ENCODE peak calls at places on chromosomes 7 and 10, in seven cellular contexts. S is lower lobe of right lung, I is testis, U is sigmoid colon, B is endodermal cell, L is ovary, V is AG04450. C is an unnamed sample. For H3K27me3, the result is how much of the 10 kb centered on the place peaks cover.

GRCh38 chr7:121960678-121961461 is 87.9 kb downstream of the PTPRZ1 start:
- DNase-seq in S (no peak), I (no peak), U (no peak), B (peak), L (no peak), V (peak), C (no peak)

GRCh38 chr7:44963526-44964290 is 15.1 kb downstream of the MYO1G start:
- DNase-seq in S (no peak), I (no peak), U (no peak), B (peak), L (no peak), V (no peak), C (no peak)

GRCh38 chr7:133863362-133864061 is 263.6 kb upstream of the LRGUK start:
- DNase-seq in S (no peak), I (no peak), U (no peak), B (no peak), L (no peak), V (no peak), C (no peak)

GRCh38 chr7:137996386-137996851 is 5.5 kb downstream of the CREB3L2 start:
- DNase-seq in S (no peak), I (no peak), U (no peak), B (no peak), L (no peak), V (no peak), C (peak)

GRCh38 chr10:69883680-69884375 is 82.1 kb downstream of the COL13A1 start:
- DNase-seq in S (no peak), I (no peak), U (no peak), B (no peak), L (no peak), V (no peak), C (no peak)

GRCh38 chr7:84232653-84233052 is 38.1 kb upstream of the SEMA3A start:
- DNase-seq in S (no peak), I (no peak), U (no peak), B (no peak), L (no peak), V (peak), C (no peak)

GRCh38 chr10:49585387-49585786 is 24.7 kb upstream of the SLC18A3 start:
- DNase-seq in S (no peak), I (no peak), U (no peak), B (no peak), L (no peak), V (no peak), C (no peak)

GRCh38 chr7:118328505-118329211 is 104.2 kb downstream of the ANKRD7 start:
- DNase-seq in S (no peak), I (no peak), U (no peak), B (no peak), L (no peak), V (no peak), C (no peak)

GRCh38 chr10:8048281-8049008 is 6.0 kb upstream of the GATA3 start:
- DNase-seq in S (no peak), I (no peak), U (no peak), B (no peak), L (no peak), V (no peak), C (no peak)

GRCh38 chr7:125136341-125136740 is 206.7 kb upstream of the POT1 start:
- DNase-seq in S (no peak), I (no peak), U (no peak), B (no peak), L (no peak), V (no peak), C (no peak)

GRCh38 chr10:847868-848267 is 83.6 kb downstream of the LARP4B start:
- DNase-seq in S (no peak), I (no peak), U (no peak), B (peak), L (no peak), V (no peak), C (no peak)

GRCh38 chr7:110317699-110318265 is 773.1 kb upstream of the LRRN3 start:
- DNase-seq in S (no peak), I (no peak), U (no peak), B (no peak), L (no peak), V (peak), C (no peak)

GRCh38 chr10:87818505-87819273 is 663 bp upstream of the ATAD1 start:
- DNase-seq in S (no peak), I (peak), U (peak), B (peak), L (no peak), V (no peak), C (peak)
- TF ChIP-seq CTCF in S (no peak), I (no peak), U (no peak), B (no peak), L (no peak), V (peak), C (no peak)

GRCh38 chr7:150916670-150917069 is 61.5 kb downstream of the KCNH2 start:
- DNase-seq in S (no peak), I (no peak), U (no peak), B (no peak), L (no peak), V (no peak), C (no peak)
- H3K27me3 ChIP-seq in S (under half), I (under half), U (under half), B (half or more), L (under half), V (under half), C (under half)

DNA sequence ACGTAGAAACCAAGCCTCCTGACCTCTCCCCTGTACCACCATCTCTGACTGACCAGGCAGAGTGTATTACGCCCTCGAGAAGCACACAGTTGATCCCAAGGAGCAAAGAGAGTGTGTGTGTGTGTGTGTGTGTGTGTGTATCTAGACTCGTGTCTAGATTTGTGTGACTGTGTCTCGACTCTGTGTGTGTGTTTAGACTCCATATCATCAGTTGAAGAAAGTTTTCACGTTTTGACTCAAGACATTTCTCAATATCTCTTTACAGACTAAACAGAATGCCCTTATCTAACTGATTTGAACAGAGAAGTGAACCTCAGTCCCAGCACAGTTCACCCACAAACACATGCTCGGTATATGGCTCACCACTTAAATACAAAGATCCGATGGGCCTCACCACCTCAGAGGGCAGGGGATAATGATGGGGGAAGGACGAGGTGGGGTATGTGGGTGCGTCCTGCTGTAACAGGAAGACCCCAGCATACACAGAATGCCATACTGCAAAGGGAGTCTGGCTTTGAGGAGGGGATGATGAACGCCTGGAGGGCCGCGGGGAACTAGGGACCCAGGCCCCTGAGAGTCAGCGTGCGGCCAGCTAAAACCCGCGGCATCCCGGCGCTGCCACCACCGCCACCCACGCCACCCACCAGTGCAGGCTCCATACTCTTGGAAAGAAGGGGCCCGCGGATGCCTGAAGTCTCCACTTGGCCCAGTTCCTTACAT is 780 bp downstream of the ALDH18A1 start:
- DNase-seq in S (no peak), I (no peak), U (no peak), B (peak), L (no peak), V (no peak), C (no peak)
- H3K27ac ChIP-seq in S (peak), I (peak), U (peak), B (no peak), L (no peak), V (peak), C (peak)

GRCh38 chr7:2104107-2104710 is 128.5 kb downstream of the MAD1L1 start:
- DNase-seq in S (peak), I (peak), U (peak), B (peak), L (peak), V (peak), C (peak)
- TF ChIP-seq CTCF in S (peak), I (peak), U (peak), B (peak), L (peak), V (peak), C (peak)

GRCh38 chr10:33333260-33334169 is 952 bp downstream of the NRP1 start:
- DNase-seq in S (no peak), I (no peak), U (no peak), B (no peak), L (no peak), V (no peak), C (no peak)
- H3K27me3 ChIP-seq in S (under half), I (under half), U (under half), B (under half), L (under half), V (under half), C (under half)

DNA sequence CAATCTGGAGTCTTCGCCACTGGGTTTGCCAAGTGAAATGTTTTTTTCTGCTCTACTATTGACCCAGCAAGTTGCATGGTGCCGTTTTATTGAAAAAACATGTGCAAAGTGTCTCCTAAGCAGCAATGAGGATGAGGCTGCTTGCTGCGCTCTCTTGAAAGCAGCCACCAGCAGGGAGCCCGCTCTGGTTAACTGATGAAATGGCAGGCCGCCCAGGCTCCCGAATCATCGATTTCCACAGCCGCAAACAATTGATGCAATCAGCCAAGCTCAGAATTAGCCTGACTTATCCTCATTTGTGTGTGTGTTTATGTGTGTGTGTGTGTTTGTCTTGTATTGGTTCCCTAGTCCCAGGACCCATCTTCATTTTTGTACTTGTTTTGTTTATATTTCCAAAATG is 22.2 kb upstream of the LYZL1 start:
- DNase-seq in S (no peak), I (no peak), U (no peak), B (peak), L (no peak), V (no peak), C (no peak)
- H3K27ac ChIP-seq in S (no peak), I (no peak), U (no peak), B (no peak), L (no peak), V (no peak), C (no peak)

GRCh38 chr7:143395187-143396149 is 13.2 kb downstream of the EPHA1 start:
- DNase-seq in S (no peak), I (no peak), U (peak), B (peak), L (no peak), V (no peak), C (no peak)
- TF ChIP-seq CTCF in S (no peak), I (no peak), U (no peak), B (peak), L (no peak), V (peak), C (no peak)

GRCh38 chr10:34292178-34292565 is 522.9 kb downstream of the PARD3 start:
- DNase-seq in S (no peak), I (no peak), U (no peak), B (no peak), L (no peak), V (no peak), C (no peak)
- H3K27me3 ChIP-seq in S (under half), I (under half), U (under half), B (under half), L (under half), V (under half), C (under half)

GRCh38 chr10:16652154-16652553 is 130.5 kb upstream of the C1QL3 start:
- DNase-seq in S (no peak), I (no peak), U (no peak), B (no peak), L (no peak), V (no peak), C (no peak)
- H3K27ac ChIP-seq in S (no peak), I (no peak), U (no peak), B (no peak), L (no peak), V (no peak), C (no peak)

GRCh38 chr7:101035941-101036340 is 16.1 kb downstream of the MUC17 start:
- DNase-seq in S (peak), I (no peak), U (no peak), B (no peak), L (no peak), V (no peak), C (no peak)

GRCh38 chr7:101031082-101031481 is 11.2 kb downstream of the MUC17 start:
- DNase-seq in S (no peak), I (no peak), U (no peak), B (peak), L (no peak), V (no peak), C (no peak)
- TF ChIP-seq CTCF in S (no peak), I (no peak), U (no peak), B (peak), L (no peak), V (no peak), C (no peak)